ENCODE peak calls at places on chromosomes 4 and X, in eight cellular contexts. D is H1, T is K562, N is HCT116, X is hepatocyte, W is PC-3, G is neural progenitor cell, Q is fibroblast of lung. I is an unnamed sample.

GRCh38 chr4:1080961-1081688 is 32.2 kb downstream of the RNF212 start:
- DNase-seq in D (no peak), T (no peak), N (no peak), X (no peak), W (peak), G (no peak), Q (peak), I (peak)

GRCh38 chr4:181822005-181822375 is 421.2 kb upstream of the TENM3 start:
- DNase-seq in D (no peak), T (no peak), N (no peak), X (no peak), W (no peak), G (no peak), Q (peak), I (peak)

GRCh38 chrX:110665636-110666035 is 130.0 kb downstream of the CHRDL1 start:
- DNase-seq in D (peak), T (peak), N (no peak), X (peak), W (peak), G (peak), Q (peak), I (peak)

GRCh38 chrX:49198540-49199314 is 1.3 kb downstream of the SYP start:
- DNase-seq in D (no peak), T (no peak), N (no peak), X (no peak), W (no peak), G (no peak), Q (no peak), I (no peak)

GRCh38 chr4:101160792-101161592 is 186.3 kb downstream of the PPP3CA start:
- DNase-seq in D (no peak), T (no peak), N (peak), X (no peak), W (peak), G (no peak), Q (no peak), I (no peak)

GRCh38 chrX:20500171-20500865 is 233.6 kb upstream of the RPS6KA3 start:
- DNase-seq in D (no peak), T (no peak), N (no peak), X (no peak), W (no peak), G (no peak), Q (no peak), I (no peak)

GRCh38 chr4:74933562-74934015 is 673 bp downstream of the PARM1 start:
- DNase-seq in D (no peak), T (no peak), N (no peak), X (peak), W (no peak), G (peak), Q (peak), I (peak)

GRCh38 chr4:56612282-56612681 is 68.8 kb downstream of the HOPX start:
- DNase-seq in D (no peak), T (no peak), N (no peak), X (no peak), W (no peak), G (no peak), Q (no peak), I (no peak)

GRCh38 chr4:1300466-1301455 is 11.1 kb downstream of the MAEA start:
- DNase-seq in D (no peak), T (no peak), N (no peak), X (peak), W (no peak), G (no peak), Q (peak), I (peak)

GRCh38 chrX:48059296-48059639 is 12.2 kb downstream of the ZNF630 start:
- DNase-seq in D (no peak), T (no peak), N (no peak), X (no peak), W (no peak), G (no peak), Q (no peak), I (no peak)

GRCh38 chr4:162164881-162165528 is 1.2 kb upstream of the FSTL5 start:
- DNase-seq in D (no peak), T (no peak), N (no peak), X (no peak), W (peak), G (peak), Q (no peak), I (peak)

DNA sequence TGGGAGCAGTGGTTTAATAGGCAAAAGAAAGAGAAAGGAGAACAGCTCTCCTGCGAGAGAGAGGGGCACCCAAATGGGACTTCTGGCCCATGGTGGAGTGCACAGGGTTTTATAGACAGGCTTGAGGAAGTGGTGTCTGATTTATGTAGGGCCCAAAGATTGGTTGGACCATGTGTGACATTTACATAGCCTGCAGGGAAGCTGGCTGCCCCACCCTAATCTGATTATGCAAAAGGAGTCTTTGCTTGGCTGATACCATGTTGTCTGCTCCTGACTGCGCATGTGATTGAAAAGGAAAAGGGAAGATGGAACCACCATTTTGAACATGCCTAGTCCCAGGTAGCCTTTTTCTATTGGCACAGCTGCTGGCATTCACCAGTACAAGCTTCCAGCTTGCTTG is 100.0 kb upstream of the DIPK2B start:
- DNase-seq in D (no peak), T (no peak), N (no peak), X (no peak), W (no peak), G (no peak), Q (no peak), I (no peak)
- TF ChIP-seq EZH2 in D (no peak), T (no peak), N (no peak), X (no peak), W (no peak), G (no peak), Q (no peak), I (no peak)

GRCh38 chr4:142845293-142846070 is 619 bp downstream of the INPP4B start:
- DNase-seq in D (peak), T (no peak), N (no peak), X (peak), W (peak), G (peak), Q (no peak), I (peak)

GRCh38 chr4:142846105-142846728 is at the start of gene INPP4B:
- DNase-seq in D (no peak), T (no peak), N (peak), X (peak), W (peak), G (peak), Q (peak), I (peak)

GRCh38 chr4:142844782-142845181 is 1.3 kb downstream of the INPP4B start:
- DNase-seq in D (no peak), T (no peak), N (no peak), X (no peak), W (peak), G (no peak), Q (no peak), I (no peak)

GRCh38 chr4:142846729-142847606 is 867 bp upstream of the INPP4B start:
- DNase-seq in D (peak), T (no peak), N (peak), X (peak), W (peak), G (peak), Q (peak), I (peak)

DNA sequence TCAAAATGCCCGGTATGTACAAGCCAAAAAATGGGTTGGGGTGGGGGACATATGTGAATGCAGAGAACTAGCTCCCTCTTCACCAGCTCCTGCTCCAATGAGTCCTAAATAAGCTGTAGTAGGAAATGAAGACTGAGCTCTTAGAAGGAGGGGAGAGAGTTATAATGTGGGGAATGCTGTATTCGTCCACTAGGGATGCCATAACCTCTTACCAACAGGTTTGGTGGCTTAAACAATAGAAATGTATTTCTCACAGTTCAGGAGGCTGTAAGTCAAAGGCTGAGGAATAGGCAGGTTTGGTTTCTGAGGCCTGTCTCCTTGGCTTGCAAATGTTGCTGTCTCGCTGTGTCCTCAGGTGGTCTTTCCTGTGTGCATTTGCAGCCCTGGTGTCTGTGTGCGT is 4.4 kb upstream of the INPP4B start:
- DNase-seq in D (no peak), T (no peak), N (peak), X (no peak), W (peak), G (peak), Q (no peak), I (no peak)
- TF ChIP-seq CTCF in D (peak), T (no peak), N (peak), X (no peak), W (peak), G (peak), Q (peak), I (peak)

GRCh38 chrX:80022363-80023031 is 7.9 kb downstream of the TBX22 start:
- DNase-seq in D (peak), T (no peak), N (no peak), X (peak), W (no peak), G (peak), Q (no peak), I (no peak)
- TF ChIP-seq EZH2 in D (no peak), T (no peak), N (no peak), X (no peak), W (no peak), G (no peak), Q (no peak), I (no peak)

DNA sequence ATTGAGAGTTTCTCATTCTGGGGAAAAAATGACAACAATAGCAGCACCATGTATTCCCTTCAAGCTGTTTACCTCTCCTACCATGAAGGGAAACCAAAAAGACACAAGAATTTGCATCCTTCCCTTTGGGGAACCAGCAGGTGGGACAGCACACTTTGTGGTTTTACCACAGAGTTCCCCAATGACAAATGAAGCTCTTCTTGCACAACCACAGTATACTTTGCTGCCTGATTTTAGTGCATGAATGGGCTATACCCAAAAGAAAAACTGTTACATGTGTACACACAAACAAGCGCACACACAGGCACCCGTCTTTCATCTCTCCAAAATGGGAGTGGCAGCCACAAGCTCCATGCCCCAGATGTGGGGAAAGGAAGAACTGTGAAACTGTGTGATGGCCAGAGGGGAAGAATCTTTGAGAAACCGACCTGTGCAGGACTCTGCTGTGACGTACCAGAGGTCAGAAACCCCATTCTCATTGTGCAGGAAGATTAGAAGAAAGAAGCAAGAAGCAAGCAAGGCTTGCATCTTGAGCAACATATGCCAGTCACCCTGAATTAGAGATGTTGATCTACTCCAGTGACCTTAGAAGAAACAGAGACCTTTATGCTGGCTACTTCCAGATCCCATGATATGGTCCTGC is 2.7 kb upstream of the MAML3 start:
- DNase-seq in D (no peak), T (no peak), N (no peak), X (no peak), W (no peak), G (no peak), Q (no peak), I (no peak)
- TF ChIP-seq CTCF in D (no peak), T (no peak), N (no peak), X (no peak), W (no peak), G (no peak), Q (no peak), I (no peak)

GRCh38 chrX:114584434-114584943 is 603 bp downstream of the HTR2C start:
- DNase-seq in D (peak), T (no peak), N (no peak), X (peak), W (no peak), G (peak), Q (no peak), I (no peak)

GRCh38 chrX:114582264-114582632 is 1.6 kb upstream of the HTR2C start:
- DNase-seq in D (no peak), T (no peak), N (no peak), X (no peak), W (no peak), G (peak), Q (no peak), I (no peak)

GRCh38 chrX:114583646-114584433 is at the start of gene HTR2C:
- DNase-seq in D (peak), T (no peak), N (no peak), X (no peak), W (no peak), G (peak), Q (no peak), I (no peak)

GRCh38 chrX:114582698-114583395 is 1.0 kb upstream of the HTR2C start:
- DNase-seq in D (peak), T (no peak), N (no peak), X (no peak), W (no peak), G (peak), Q (no peak), I (no peak)

GRCh38 chrX:114584983-114585842 is 1.3 kb downstream of the HTR2C start:
- DNase-seq in D (no peak), T (no peak), N (no peak), X (no peak), W (no peak), G (peak), Q (no peak), I (no peak)
- TF ChIP-seq EZH2 in D (peak), T (no peak), N (no peak), X (peak), W (no peak), G (peak), Q (no peak), I (no peak)

DNA sequence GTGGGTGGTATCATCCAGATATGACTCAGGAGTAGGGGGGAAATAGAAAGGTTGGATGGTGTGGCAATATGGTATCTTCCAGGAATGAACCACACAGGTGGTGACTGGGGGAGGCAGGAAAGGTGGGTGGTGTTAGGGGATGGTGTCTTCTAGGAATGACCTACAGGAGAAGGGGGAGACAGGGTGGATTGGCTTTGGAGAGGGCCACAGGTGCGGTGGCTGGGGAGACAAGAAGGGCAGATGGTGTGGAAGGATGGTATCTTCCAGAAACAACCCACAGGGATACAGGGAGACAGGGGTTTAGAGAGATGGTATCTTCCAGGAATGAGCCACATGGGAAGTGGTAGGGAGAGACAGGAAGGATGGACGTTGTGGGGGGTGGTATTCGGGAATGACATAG is 64.0 kb downstream of the MAOA start:
- DNase-seq in D (no peak), T (no peak), N (no peak), X (no peak), W (no peak), G (no peak), Q (no peak), I (no peak)
- TF ChIP-seq CTCF in D (no peak), T (no peak), N (no peak), X (no peak), W (no peak), G (no peak), Q (no peak), I (no peak)

I was measured in mammary epithelial cell.